ENCODE peak calls at places on chromosome 6, in four cellular contexts. J is esophagus squamous epithelium, B is MM.1S, K is cardiac muscle cell. E is an unnamed sample.

GRCh38 chr6:120774275-120774674 is 560.0 kb downstream of the TBC1D32 start:
- DNase-seq in K (no peak), J (no peak), B (no peak), E (no peak)

GRCh38 chr6:158072083-158072721 is 90.5 kb downstream of the SYNJ2 start:
- DNase-seq in J (no peak), K (peak), B (peak), E (peak)

GRCh38 chr6:43963877-43964658 is 163.2 kb downstream of the MRPL14 start:
- DNase-seq in J (no peak), K (no peak), B (no peak), E (peak)

GRCh38 chr6:10510592-10511367 is 10.4 kb upstream of the GCNT2 start:
- DNase-seq in B (peak), J (no peak), K (peak), E (peak)

GRCh38 chr6:6547111-6547879 is 41.2 kb upstream of the LY86 start:
- DNase-seq in K (peak), J (peak), B (peak), E (peak)

GRCh38 chr6:44115866-44116265 is 11.4 kb downstream of the MRPL14 start:
- DNase-seq in J (no peak), B (peak), K (no peak), E (no peak)

GRCh38 chr6:159151266-159151855 is 17.8 kb upstream of the FNDC1 start:
- DNase-seq in J (no peak), K (peak), B (peak), E (peak)

GRCh38 chr6:161918154-161918553 is 644.3 kb upstream of the AGPAT4 start:
- DNase-seq in B (peak), J (no peak), K (no peak), E (no peak)

GRCh38 chr6:33384581-33385020 is 7.0 kb upstream of the KIFC1 start:
- DNase-seq in B (no peak), K (no peak), J (no peak), E (no peak)

GRCh38 chr6:79536615-79536968 is 638 bp downstream of the LCA5 start:
- DNase-seq in J (no peak), B (peak), K (no peak), E (no peak)

GRCh38 chr6:128403618-128404444 is 116.6 kb downstream of the PTPRK start:
- DNase-seq in K (no peak), B (no peak), J (no peak), E (no peak)

GRCh38 chr6:133609404-133610270 is 279.3 kb upstream of the TCF21 start:
- DNase-seq in B (no peak), K (no peak), J (no peak), E (no peak)

GRCh38 chr6:42222450-42222849 is 4.8 kb upstream of the MRPS10 start:
- DNase-seq in J (no peak), B (no peak), K (no peak), E (no peak)

GRCh38 chr6:28653876-28654275 is 128.2 kb downstream of the GPX5 start:
- DNase-seq in K (no peak), B (no peak), J (no peak), E (no peak)

GRCh38 chr6:26115226-26115625 is 28.0 kb downstream of the HFE start:
- DNase-seq in J (no peak), K (no peak), B (no peak), E (peak)

GRCh38 chr6:99613398-99613704 is 6.7 kb downstream of the PRDM13 start:
- DNase-seq in K (peak), J (no peak), B (peak), E (no peak)

GRCh38 chr6:131410785-131411184 is 162.2 kb upstream of the ARG1 start:
- DNase-seq in J (no peak), B (no peak), K (no peak), E (no peak)
- H3K4me3 ChIP-seq in J (no peak), B (no peak), K (no peak), E (no peak)

GRCh38 chr6:118970866-118971265 is 35.9 kb upstream of the MCM9 start:
- DNase-seq in B (no peak), J (no peak), K (no peak), E (no peak)

GRCh38 chr6:118965354-118965753 is 30.4 kb upstream of the MCM9 start:
- DNase-seq in B (no peak), K (no peak), J (no peak), E (no peak)

GRCh38 chr6:118967239-118967638 is 32.3 kb upstream of the MCM9 start:
- DNase-seq in B (no peak), K (no peak), J (no peak), E (no peak)

GRCh38 chr6:118965843-118966242 is 30.9 kb upstream of the MCM9 start:
- DNase-seq in B (no peak), J (no peak), K (no peak), E (no peak)

DNA sequence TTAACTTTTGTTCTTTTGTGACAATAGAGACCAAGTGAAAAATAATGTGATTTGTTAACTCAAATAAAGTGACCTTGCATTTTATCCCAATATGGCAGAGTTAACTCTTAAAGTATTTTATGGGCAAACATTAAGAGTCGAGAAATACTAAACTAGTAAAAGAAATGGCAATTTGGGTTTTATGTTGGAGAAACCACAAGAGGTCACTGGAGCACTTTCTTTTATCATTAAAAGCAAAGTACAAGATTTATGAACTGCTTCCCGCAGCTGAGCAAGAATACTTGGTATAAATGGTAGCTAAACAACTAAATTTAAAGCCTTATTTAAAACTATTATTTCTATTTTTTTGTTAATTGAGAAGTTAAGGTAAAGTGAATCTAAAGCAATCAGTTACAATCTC is 33.5 kb upstream of the MCM9 start:
- DNase-seq in B (peak), J (no peak), K (peak), E (no peak)
- TF ChIP-seq CTCF in B (peak), J (no peak), K (peak), E (peak)

GRCh38 chr6:2810092-2810671 is 31.5 kb downstream of the SERPINB1 start:
- DNase-seq in K (no peak), J (no peak), B (no peak), E (no peak)
- H3K27ac ChIP-seq in K (no peak), J (peak), B (no peak), E (no peak)

GRCh38 chr6:170279426-170279825 is 11.5 kb downstream of the DLL1 start:
- DNase-seq in J (no peak), B (no peak), K (no peak), E (no peak)

GRCh38 chr6:170278743-170279094 is 12.2 kb downstream of the DLL1 start:
- DNase-seq in J (no peak), K (no peak), B (no peak), E (peak)

GRCh38 chr6:170281331-170282292 is 9.3 kb downstream of the DLL1 start:
- DNase-seq in K (no peak), B (no peak), J (no peak), E (no peak)

GRCh38 chr6:170279977-170280688 is 10.7 kb downstream of the DLL1 start:
- DNase-seq in B (peak), J (no peak), K (peak), E (no peak)

GRCh38 chr6:170280689-170281045 is 10.2 kb downstream of the DLL1 start:
- DNase-seq in J (no peak), K (no peak), B (no peak), E (no peak)
- H3K4me3 ChIP-seq in J (peak), K (no peak), B (peak), E (no peak)

GRCh38 chr6:15672291-15672690 is 9.5 kb upstream of the DTNBP1 start:
- DNase-seq in K (no peak), J (no peak), B (no peak), E (no peak)
- TF ChIP-seq CTCF in K (no peak), J (no peak), B (no peak), E (no peak)

E was measured in DND-41.